ENCODE peak calls at places on chromosomes 12 and 14, in nine cellular contexts. One of them, this sample, is unnamed.
A peak's percentile ranks its signal among the peaks of the same experiment; 100 is the strongest.

GRCh38 chr12:12350868-12351463 is 924 bp upstream of the MANSC1 start:
- DNase-seq in heart right ventricle: no peak
- DNase-seq in left ventricle myocardium inferior: no peak
- DNase-seq in adrenal gland: no peak
- DNase-seq in pancreas: no peak
- DNase-seq in A549: peak; percentile 66
- DNase-seq in cardiac fibroblast: no peak
- DNase-seq in epithelial cell of esophagus: peak; percentile 84
- DNase-seq in IMR-90: peak; percentile 26
- DNase-seq in this sample: no peak

GRCh38 chr14:61106627-61107147 is 125.6 kb downstream of the SLC38A6 start:
- DNase-seq in pancreas: no peak
- DNase-seq in heart right ventricle: no peak
- DNase-seq in cardiac fibroblast: no peak
- DNase-seq in left ventricle myocardium inferior: no peak
- DNase-seq in epithelial cell of esophagus: no peak
- DNase-seq in A549: peak; percentile 20
- DNase-seq in adrenal gland: no peak
- DNase-seq in IMR-90: no peak
- DNase-seq in this sample: peak; percentile 15

GRCh38 chr14:49187799-49188198 is 398.4 kb downstream of the RPS29 start:
- DNase-seq in heart right ventricle: no peak
- DNase-seq in epithelial cell of esophagus: no peak
- DNase-seq in A549: no peak
- DNase-seq in left ventricle myocardium inferior: no peak
- DNase-seq in IMR-90: no peak
- DNase-seq in pancreas: no peak
- DNase-seq in cardiac fibroblast: no peak
- DNase-seq in adrenal gland: no peak
- DNase-seq in this sample: no peak

GRCh38 chr12:118175823-118176447 is 40.0 kb downstream of the PEBP1 start:
- DNase-seq in heart right ventricle: no peak
- DNase-seq in IMR-90: no peak
- DNase-seq in adrenal gland: no peak
- DNase-seq in cardiac fibroblast: no peak
- DNase-seq in left ventricle myocardium inferior: no peak
- DNase-seq in A549: no peak
- DNase-seq in pancreas: no peak
- DNase-seq in epithelial cell of esophagus: no peak
- DNase-seq in this sample: peak; percentile 91

GRCh38 chr14:99644723-99645544 is at the start of gene HHIPL1:
- DNase-seq in adrenal gland: no peak
- DNase-seq in pancreas: no peak
- DNase-seq in heart right ventricle: peak; percentile 17
- DNase-seq in left ventricle myocardium inferior: peak; percentile 38
- DNase-seq in cardiac fibroblast: peak; percentile 12
- DNase-seq in epithelial cell of esophagus: no peak
- DNase-seq in A549: no peak
- DNase-seq in IMR-90: peak; percentile 17
- DNase-seq in this sample: no peak

GRCh38 chr14:54594531-54594930 is 27.6 kb downstream of the SAMD4A start:
- DNase-seq in IMR-90: no peak
- DNase-seq in pancreas: no peak
- DNase-seq in adrenal gland: no peak
- DNase-seq in cardiac fibroblast: peak; percentile 43
- DNase-seq in A549: no peak
- DNase-seq in heart right ventricle: no peak
- DNase-seq in left ventricle myocardium inferior: no peak
- DNase-seq in epithelial cell of esophagus: no peak
- DNase-seq in this sample: no peak

GRCh38 chr14:99736600-99737371 is 52.7 kb downstream of the CYP46A1 start:
- DNase-seq in A549: no peak
- DNase-seq in left ventricle myocardium inferior: peak; percentile 64
- DNase-seq in epithelial cell of esophagus: no peak
- DNase-seq in heart right ventricle: peak; percentile 77
- DNase-seq in cardiac fibroblast: no peak
- DNase-seq in IMR-90: no peak
- DNase-seq in pancreas: no peak
- DNase-seq in adrenal gland: peak; percentile 35
- DNase-seq in this sample: no peak

GRCh38 chr12:120971299-120972180 is 6.8 kb upstream of the HNF1A start:
- DNase-seq in epithelial cell of esophagus: peak; percentile 74
- DNase-seq in heart right ventricle: peak; percentile 34
- DNase-seq in cardiac fibroblast: peak; percentile 72
- DNase-seq in A549: peak; percentile 75
- DNase-seq in left ventricle myocardium inferior: no peak
- DNase-seq in adrenal gland: peak; percentile 35
- DNase-seq in IMR-90: peak; percentile 63
- DNase-seq in pancreas: no peak
- DNase-seq in this sample: peak; percentile 96

GRCh38 chr12:59344224-59344623 is 251.6 kb upstream of the SLC16A7 start:
- DNase-seq in A549: no peak
- DNase-seq in IMR-90: no peak
- DNase-seq in heart right ventricle: no peak
- DNase-seq in cardiac fibroblast: no peak
- DNase-seq in left ventricle myocardium inferior: no peak
- DNase-seq in pancreas: no peak
- DNase-seq in adrenal gland: no peak
- DNase-seq in epithelial cell of esophagus: no peak
- DNase-seq in this sample: no peak

GRCh38 chr12:66964629-66965028 is 285.8 kb upstream of the GRIP1 start:
- DNase-seq in pancreas: no peak
- DNase-seq in cardiac fibroblast: no peak
- DNase-seq in epithelial cell of esophagus: no peak
- DNase-seq in IMR-90: no peak
- DNase-seq in heart right ventricle: no peak
- DNase-seq in adrenal gland: no peak
- DNase-seq in left ventricle myocardium inferior: no peak
- DNase-seq in A549: no peak
- DNase-seq in this sample: no peak

GRCh38 chr14:75871181-75871880 is 110.5 kb downstream of the TGFB3 start:
- DNase-seq in heart right ventricle: no peak
- DNase-seq in pancreas: no peak
- DNase-seq in IMR-90: peak; percentile 58
- DNase-seq in A549: no peak
- DNase-seq in adrenal gland: no peak
- DNase-seq in epithelial cell of esophagus: no peak
- DNase-seq in cardiac fibroblast: peak; percentile 38
- DNase-seq in left ventricle myocardium inferior: no peak
- DNase-seq in this sample: peak; percentile 11

GRCh38 chr14:68888025-68888850 is 90.9 kb downstream of the ACTN1 start:
- DNase-seq in left ventricle myocardium inferior: peak; percentile 30
- DNase-seq in IMR-90: no peak
- DNase-seq in adrenal gland: peak; percentile 29
- DNase-seq in pancreas: no peak
- DNase-seq in A549: no peak
- DNase-seq in cardiac fibroblast: peak; percentile 48
- DNase-seq in heart right ventricle: peak; percentile 36
- DNase-seq in epithelial cell of esophagus: no peak
- DNase-seq in this sample: no peak

GRCh38 chr12:121582583-121583333 is 1.9 kb upstream of the KDM2B start:
- DNase-seq in adrenal gland: no peak
- DNase-seq in cardiac fibroblast: peak; percentile 13
- DNase-seq in IMR-90: no peak
- DNase-seq in A549: no peak
- DNase-seq in heart right ventricle: no peak
- DNase-seq in pancreas: no peak
- DNase-seq in epithelial cell of esophagus: no peak
- DNase-seq in left ventricle myocardium inferior: no peak
- DNase-seq in this sample: peak; percentile 34

GRCh38 chr14:31038521-31039166 is 12.5 kb upstream of the STRN3 start:
- DNase-seq in adrenal gland: no peak
- DNase-seq in left ventricle myocardium inferior: no peak
- DNase-seq in heart right ventricle: no peak
- DNase-seq in cardiac fibroblast: peak; percentile 69
- DNase-seq in epithelial cell of esophagus: no peak
- DNase-seq in pancreas: no peak
- DNase-seq in IMR-90: no peak
- DNase-seq in A549: no peak
- DNase-seq in this sample: peak; percentile 23

GRCh38 chr14:87873741-87874140 is 119.2 kb downstream of the GALC start:
- DNase-seq in pancreas: no peak
- DNase-seq in left ventricle myocardium inferior: no peak
- DNase-seq in heart right ventricle: no peak
- DNase-seq in epithelial cell of esophagus: peak; percentile 45
- DNase-seq in A549: no peak
- DNase-seq in IMR-90: no peak
- DNase-seq in adrenal gland: no peak
- DNase-seq in cardiac fibroblast: peak; percentile 49
- DNase-seq in this sample: no peak

GRCh38 chr14:92978229-92979021 is 55.5 kb downstream of the CHGA start:
- DNase-seq in heart right ventricle: no peak
- DNase-seq in pancreas: no peak
- DNase-seq in IMR-90: no peak
- DNase-seq in epithelial cell of esophagus: no peak
- DNase-seq in left ventricle myocardium inferior: no peak
- DNase-seq in adrenal gland: no peak
- DNase-seq in cardiac fibroblast: no peak
- DNase-seq in A549: no peak
- DNase-seq in this sample: no peak

GRCh38 chr12:119902084-119902509 is 25.0 kb upstream of the CIT start:
- DNase-seq in heart right ventricle: peak; percentile 19
- DNase-seq in A549: peak; percentile 88
- DNase-seq in epithelial cell of esophagus: peak; percentile 76
- DNase-seq in IMR-90: peak; percentile 77
- DNase-seq in cardiac fibroblast: peak; percentile 79
- DNase-seq in pancreas: peak; percentile 18
- DNase-seq in adrenal gland: peak; percentile 78
- DNase-seq in left ventricle myocardium inferior: peak; percentile 15
- DNase-seq in this sample: peak; percentile 88

GRCh38 chr14:105159344-105159743 is 9.2 kb downstream of the JAG2 start:
- DNase-seq in adrenal gland: no peak
- DNase-seq in epithelial cell of esophagus: no peak
- DNase-seq in IMR-90: no peak
- DNase-seq in left ventricle myocardium inferior: no peak
- DNase-seq in A549: no peak
- DNase-seq in pancreas: no peak
- DNase-seq in heart right ventricle: no peak
- DNase-seq in cardiac fibroblast: no peak
- DNase-seq in this sample: no peak

GRCh38 chr12:46555379-46555778 is 182.8 kb upstream of the SLC38A2 start:
- DNase-seq in A549: no peak
- DNase-seq in epithelial cell of esophagus: peak; percentile 83
- DNase-seq in left ventricle myocardium inferior: no peak
- DNase-seq in cardiac fibroblast: peak; percentile 92
- DNase-seq in heart right ventricle: no peak
- DNase-seq in pancreas: no peak
- DNase-seq in adrenal gland: no peak
- DNase-seq in IMR-90: peak; percentile 94
- DNase-seq in this sample: no peak
- H3K4me3 ChIP-seq in A549: no peak overlapping the region
- H3K4me3 ChIP-seq in epithelial cell of esophagus: no peak overlapping the region
- H3K4me3 ChIP-seq in left ventricle myocardium inferior: peak overlapping the region; percentile 22
- H3K4me3 ChIP-seq in cardiac fibroblast: no peak overlapping the region
- H3K4me3 ChIP-seq in heart right ventricle: no peak overlapping the region
- H3K4me3 ChIP-seq in pancreas: no peak overlapping the region
- H3K4me3 ChIP-seq in adrenal gland: no peak overlapping the region
- H3K4me3 ChIP-seq in IMR-90: peak overlapping the region; percentile 10
- H3K4me3 ChIP-seq in this sample: no peak overlapping the region

GRCh38 chr12:51392556-51393237 is 1.5 kb upstream of the GALNT6 start:
- DNase-seq in adrenal gland: no peak
- DNase-seq in pancreas: no peak
- DNase-seq in IMR-90: no peak
- DNase-seq in left ventricle myocardium inferior: no peak
- DNase-seq in heart right ventricle: no peak
- DNase-seq in epithelial cell of esophagus: peak; percentile 53
- DNase-seq in cardiac fibroblast: peak; percentile 24
- DNase-seq in A549: no peak
- DNase-seq in this sample: no peak
- H3K4me3 ChIP-seq in adrenal gland: no peak overlapping the region
- H3K4me3 ChIP-seq in pancreas: peak overlapping the region; percentile 89
- H3K4me3 ChIP-seq in IMR-90: no peak overlapping the region
- H3K4me3 ChIP-seq in left ventricle myocardium inferior: peak overlapping the region; percentile 70
- H3K4me3 ChIP-seq in heart right ventricle: peak overlapping the region; percentile 56
- H3K4me3 ChIP-seq in epithelial cell of esophagus: peak overlapping the region; percentile 50
- H3K4me3 ChIP-seq in cardiac fibroblast: no peak overlapping the region
- H3K4me3 ChIP-seq in A549: no peak overlapping the region
- H3K4me3 ChIP-seq in this sample: no peak overlapping the region

GRCh38 chr12:42541965-42542364 is 47.6 kb downstream of the PRICKLE1 start:
- DNase-seq in cardiac fibroblast: no peak
- DNase-seq in adrenal gland: no peak
- DNase-seq in IMR-90: no peak
- DNase-seq in left ventricle myocardium inferior: no peak
- DNase-seq in epithelial cell of esophagus: no peak
- DNase-seq in pancreas: no peak
- DNase-seq in A549: no peak
- DNase-seq in heart right ventricle: no peak
- DNase-seq in this sample: peak; percentile 22

GRCh38 chr12:42550815-42551214 is 38.7 kb downstream of the PRICKLE1 start:
- DNase-seq in epithelial cell of esophagus: no peak
- DNase-seq in IMR-90: no peak
- DNase-seq in heart right ventricle: no peak
- DNase-seq in left ventricle myocardium inferior: no peak
- DNase-seq in adrenal gland: no peak
- DNase-seq in A549: no peak
- DNase-seq in cardiac fibroblast: no peak
- DNase-seq in pancreas: no peak
- DNase-seq in this sample: no peak

DNA sequence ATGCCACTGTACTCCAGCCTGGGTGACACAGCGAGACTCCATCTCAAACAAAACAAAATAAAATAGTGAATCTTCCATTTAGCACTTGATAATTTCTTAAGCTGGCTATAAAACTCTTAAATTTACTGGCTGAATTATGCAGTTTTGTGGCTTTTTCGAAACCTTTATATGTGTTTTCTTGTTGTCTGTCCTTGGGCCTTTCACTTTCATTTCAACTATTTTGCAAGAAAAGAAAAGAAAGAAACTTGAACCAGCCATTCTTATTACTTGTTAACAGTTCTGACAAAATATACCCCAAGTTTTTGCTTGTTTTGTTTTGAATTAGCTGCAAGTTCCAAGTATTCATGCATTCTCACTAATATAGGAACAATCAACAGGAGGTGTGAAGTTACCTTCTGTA is 42.8 kb downstream of the PRICKLE1 start:
- DNase-seq in heart right ventricle: no peak
- DNase-seq in adrenal gland: no peak
- DNase-seq in epithelial cell of esophagus: no peak
- DNase-seq in IMR-90: no peak
- DNase-seq in pancreas: no peak
- DNase-seq in A549: no peak
- DNase-seq in cardiac fibroblast: no peak
- DNase-seq in left ventricle myocardium inferior: no peak
- DNase-seq in this sample: no peak
- H3K4me3 ChIP-seq in heart right ventricle: no peak overlapping the region
- H3K4me3 ChIP-seq in adrenal gland: no peak overlapping the region
- H3K4me3 ChIP-seq in epithelial cell of esophagus: no peak overlapping the region
- H3K4me3 ChIP-seq in IMR-90: no peak overlapping the region
- H3K4me3 ChIP-seq in pancreas: no peak overlapping the region
- H3K4me3 ChIP-seq in A549: no peak overlapping the region
- H3K4me3 ChIP-seq in cardiac fibroblast: no peak overlapping the region
- H3K4me3 ChIP-seq in left ventricle myocardium inferior: no peak overlapping the region
- H3K4me3 ChIP-seq in this sample: no peak overlapping the region

DNA sequence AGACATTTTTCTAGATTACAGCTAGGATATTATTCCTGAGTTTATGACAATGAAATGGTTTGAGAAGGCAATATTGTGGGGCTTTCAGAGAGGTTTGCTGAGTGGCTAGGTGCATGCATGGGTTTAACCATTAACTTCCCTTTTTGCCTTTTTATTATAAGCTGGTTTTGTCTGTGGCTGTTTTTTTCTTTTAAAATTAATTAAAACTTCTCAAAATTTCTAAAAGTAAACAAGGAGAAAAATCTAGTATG is 104.0 kb upstream of the BCAT1 start:
- DNase-seq in IMR-90: no peak
- DNase-seq in heart right ventricle: no peak
- DNase-seq in cardiac fibroblast: no peak
- DNase-seq in A549: no peak
- DNase-seq in left ventricle myocardium inferior: no peak
- DNase-seq in adrenal gland: no peak
- DNase-seq in pancreas: no peak
- DNase-seq in epithelial cell of esophagus: no peak
- DNase-seq in this sample: peak; percentile 76
- H3K4me3 ChIP-seq in IMR-90: no peak overlapping the region
- H3K4me3 ChIP-seq in heart right ventricle: peak overlapping the region; percentile 52
- H3K4me3 ChIP-seq in cardiac fibroblast: no peak overlapping the region
- H3K4me3 ChIP-seq in A549: no peak overlapping the region
- H3K4me3 ChIP-seq in left ventricle myocardium inferior: peak overlapping the region; percentile 59
- H3K4me3 ChIP-seq in adrenal gland: peak overlapping the region; percentile 42
- H3K4me3 ChIP-seq in pancreas: peak overlapping the region; percentile 11
- H3K4me3 ChIP-seq in epithelial cell of esophagus: peak overlapping the region; percentile 32
- H3K4me3 ChIP-seq in this sample: peak overlapping the region; percentile 85